ENCODE peak calls at places on chromosomes 6 and 20, in nine cellular contexts. One of them, this sample, is unnamed. For H3K9me3, the result is how much of the 10 kb centered on the place peaks cover.

GRCh38 chr6:47952640-47953039 is 158.4 kb downstream of the PTCHD4 start:
- DNase-seq in breast epithelium: no peak
- DNase-seq in uterus: no peak
- DNase-seq in psoas muscle: no peak
- DNase-seq in PC-9: no peak
- DNase-seq in heart right ventricle: no peak
- DNase-seq in PC-3: peak
- DNase-seq in spleen: no peak
- DNase-seq in ovary: no peak
- DNase-seq in this sample: no peak

GRCh38 chr20:53579581-53580375 is 13.9 kb downstream of the ZNF217 start:
- DNase-seq in breast epithelium: no peak
- DNase-seq in uterus: peak
- DNase-seq in psoas muscle: peak
- DNase-seq in PC-9: peak
- DNase-seq in heart right ventricle: no peak
- DNase-seq in PC-3: peak
- DNase-seq in spleen: no peak
- DNase-seq in ovary: no peak
- DNase-seq in this sample: peak

GRCh38 chr6:44396968-44397367 is 9.5 kb downstream of the CDC5L start:
- DNase-seq in breast epithelium: no peak
- DNase-seq in uterus: no peak
- DNase-seq in psoas muscle: no peak
- DNase-seq in PC-9: no peak
- DNase-seq in heart right ventricle: no peak
- DNase-seq in PC-3: no peak
- DNase-seq in spleen: no peak
- DNase-seq in ovary: no peak
- DNase-seq in this sample: no peak

GRCh38 chr20:41411458-41411857 is 44.8 kb upstream of the EMILIN3 start:
- DNase-seq in breast epithelium: no peak
- DNase-seq in uterus: no peak
- DNase-seq in psoas muscle: no peak
- DNase-seq in PC-9: no peak
- DNase-seq in heart right ventricle: no peak
- DNase-seq in PC-3: peak
- DNase-seq in spleen: no peak
- DNase-seq in ovary: no peak
- DNase-seq in this sample: no peak

GRCh38 chr6:114167583-114168576 is 174.9 kb downstream of the HS3ST5 start:
- DNase-seq in breast epithelium: no peak
- DNase-seq in uterus: no peak
- DNase-seq in psoas muscle: no peak
- DNase-seq in PC-9: no peak
- DNase-seq in heart right ventricle: no peak
- DNase-seq in PC-3: no peak
- DNase-seq in spleen: no peak
- DNase-seq in ovary: no peak
- DNase-seq in this sample: peak

GRCh38 chr6:36130672-36131516 is 581 bp downstream of the MAPK13 start:
- DNase-seq in breast epithelium: no peak
- DNase-seq in uterus: no peak
- DNase-seq in psoas muscle: peak
- DNase-seq in PC-9: peak
- DNase-seq in heart right ventricle: no peak
- DNase-seq in PC-3: peak
- DNase-seq in spleen: peak
- DNase-seq in ovary: peak
- DNase-seq in this sample: peak

GRCh38 chr20:7272512-7272911 is 505.0 kb downstream of the BMP2 start:
- DNase-seq in breast epithelium: no peak
- DNase-seq in uterus: no peak
- DNase-seq in psoas muscle: no peak
- DNase-seq in PC-9: no peak
- DNase-seq in heart right ventricle: no peak
- DNase-seq in PC-3: peak
- DNase-seq in spleen: no peak
- DNase-seq in ovary: no peak
- DNase-seq in this sample: no peak

GRCh38 chr6:37210313-37210898 is 40.5 kb downstream of the PIM1 start:
- DNase-seq in breast epithelium: peak
- DNase-seq in uterus: peak
- DNase-seq in psoas muscle: no peak
- DNase-seq in PC-9: peak
- DNase-seq in heart right ventricle: no peak
- DNase-seq in PC-3: peak
- DNase-seq in spleen: no peak
- DNase-seq in ovary: no peak
- DNase-seq in this sample: peak

GRCh38 chr20:4896971-4897497 is 104.3 kb downstream of the SLC23A2 start:
- DNase-seq in breast epithelium: no peak
- DNase-seq in uterus: no peak
- DNase-seq in psoas muscle: no peak
- DNase-seq in PC-9: peak
- DNase-seq in heart right ventricle: no peak
- DNase-seq in PC-3: peak
- DNase-seq in spleen: peak
- DNase-seq in ovary: no peak
- DNase-seq in this sample: no peak

GRCh38 chr20:61322151-61322860 is 70.2 kb downstream of the CDH4 start:
- DNase-seq in breast epithelium: no peak
- DNase-seq in uterus: no peak
- DNase-seq in psoas muscle: no peak
- DNase-seq in PC-9: no peak
- DNase-seq in heart right ventricle: no peak
- DNase-seq in PC-3: no peak
- DNase-seq in spleen: peak
- DNase-seq in ovary: no peak
- DNase-seq in this sample: no peak

GRCh38 chr6:33778475-33779121 is 10.3 kb downstream of the LEMD2 start:
- DNase-seq in breast epithelium: no peak
- DNase-seq in uterus: no peak
- DNase-seq in psoas muscle: no peak
- DNase-seq in PC-9: no peak
- DNase-seq in heart right ventricle: no peak
- DNase-seq in PC-3: no peak
- DNase-seq in spleen: no peak
- DNase-seq in ovary: no peak
- DNase-seq in this sample: no peak

GRCh38 chr6:32432050-32432450 is 7.6 kb upstream of the HLA-DRA start:
- DNase-seq in breast epithelium: no peak
- DNase-seq in uterus: no peak
- DNase-seq in psoas muscle: no peak
- DNase-seq in PC-9: no peak
- DNase-seq in heart right ventricle: no peak
- DNase-seq in PC-3: peak
- DNase-seq in spleen: no peak
- DNase-seq in ovary: no peak
- DNase-seq in this sample: no peak

GRCh38 chr6:13765570-13765969 is 48.8 kb downstream of the MCUR1 start:
- DNase-seq in breast epithelium: no peak
- DNase-seq in uterus: no peak
- DNase-seq in psoas muscle: no peak
- DNase-seq in PC-9: peak
- DNase-seq in heart right ventricle: no peak
- DNase-seq in PC-3: peak
- DNase-seq in spleen: no peak
- DNase-seq in ovary: no peak
- DNase-seq in this sample: no peak

GRCh38 chr6:41594326-41594725 is 43.9 kb upstream of the MDFI start:
- DNase-seq in breast epithelium: no peak
- DNase-seq in uterus: no peak
- DNase-seq in psoas muscle: no peak
- DNase-seq in PC-9: no peak
- DNase-seq in heart right ventricle: no peak
- DNase-seq in PC-3: no peak
- DNase-seq in spleen: no peak
- DNase-seq in ovary: no peak
- DNase-seq in this sample: no peak

GRCh38 chr6:41596096-41596685 is 42.1 kb upstream of the MDFI start:
- DNase-seq in breast epithelium: no peak
- DNase-seq in uterus: no peak
- DNase-seq in psoas muscle: no peak
- DNase-seq in PC-9: no peak
- DNase-seq in heart right ventricle: no peak
- DNase-seq in PC-3: no peak
- DNase-seq in spleen: no peak
- DNase-seq in ovary: no peak
- DNase-seq in this sample: peak

GRCh38 chr6:41593451-41594238 is 44.6 kb upstream of the MDFI start:
- DNase-seq in breast epithelium: no peak
- DNase-seq in uterus: no peak
- DNase-seq in psoas muscle: no peak
- DNase-seq in PC-9: no peak
- DNase-seq in heart right ventricle: no peak
- DNase-seq in PC-3: no peak
- DNase-seq in spleen: no peak
- DNase-seq in ovary: no peak
- DNase-seq in this sample: no peak

GRCh38 chr6:41595166-41595565 is 43.1 kb upstream of the MDFI start:
- DNase-seq in breast epithelium: no peak
- DNase-seq in uterus: no peak
- DNase-seq in psoas muscle: no peak
- DNase-seq in PC-9: no peak
- DNase-seq in heart right ventricle: no peak
- DNase-seq in PC-3: no peak
- DNase-seq in spleen: no peak
- DNase-seq in ovary: no peak
- DNase-seq in this sample: no peak

GRCh38 chr6:41594766-41595165 is 43.5 kb upstream of the MDFI start:
- DNase-seq in breast epithelium: no peak
- DNase-seq in uterus: no peak
- DNase-seq in psoas muscle: no peak
- DNase-seq in PC-9: no peak
- DNase-seq in heart right ventricle: no peak
- DNase-seq in PC-3: no peak
- DNase-seq in spleen: no peak
- DNase-seq in ovary: no peak
- DNase-seq in this sample: no peak
- TF ChIP-seq CTCF in breast epithelium: no peak
- TF ChIP-seq CTCF in uterus: no peak
- TF ChIP-seq CTCF in psoas muscle: no peak
- TF ChIP-seq CTCF in PC-9: no peak
- TF ChIP-seq CTCF in heart right ventricle: no peak
- TF ChIP-seq CTCF in PC-3: no peak
- TF ChIP-seq CTCF in spleen: no peak
- TF ChIP-seq CTCF in ovary: no peak
- TF ChIP-seq CTCF in this sample: no peak

GRCh38 chr20:49823152-49823847 is 10.7 kb downstream of the SLC9A8 start:
- DNase-seq in breast epithelium: no peak
- DNase-seq in uterus: no peak
- DNase-seq in psoas muscle: no peak
- DNase-seq in PC-9: no peak
- DNase-seq in heart right ventricle: no peak
- DNase-seq in PC-3: no peak
- DNase-seq in spleen: no peak
- DNase-seq in ovary: no peak
- DNase-seq in this sample: no peak
- H3K4me3 ChIP-seq in breast epithelium: no peak
- H3K4me3 ChIP-seq in uterus: no peak
- H3K4me3 ChIP-seq in psoas muscle: no peak
- H3K4me3 ChIP-seq in PC-9: no peak
- H3K4me3 ChIP-seq in heart right ventricle: no peak
- H3K4me3 ChIP-seq in PC-3: no peak
- H3K4me3 ChIP-seq in spleen: no peak
- H3K4me3 ChIP-seq in ovary: no peak
- H3K4me3 ChIP-seq in this sample: no peak

DNA sequence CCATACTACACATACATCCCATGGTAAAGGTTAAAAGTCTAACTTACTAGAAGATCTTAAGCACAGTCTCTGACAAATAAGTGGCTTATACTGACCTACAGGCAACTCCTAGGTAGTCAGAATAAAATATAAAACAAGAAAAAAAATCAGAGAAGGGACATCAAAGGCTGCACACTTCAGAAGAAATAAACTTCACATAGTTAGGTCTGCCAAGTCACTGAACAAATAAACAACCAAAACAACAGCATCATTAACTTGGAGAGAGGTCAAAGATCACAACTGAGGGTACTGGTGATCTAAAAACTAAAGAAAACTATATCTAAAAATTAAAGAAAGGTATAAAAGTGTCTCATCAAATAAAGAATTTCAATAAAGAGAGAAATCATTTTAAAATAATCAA is 88.1 kb upstream of the UST start:
- DNase-seq in breast epithelium: no peak
- DNase-seq in uterus: no peak
- DNase-seq in psoas muscle: no peak
- DNase-seq in PC-9: no peak
- DNase-seq in heart right ventricle: no peak
- DNase-seq in PC-3: no peak
- DNase-seq in spleen: no peak
- DNase-seq in ovary: no peak
- DNase-seq in this sample: no peak
- H3K9me3 ChIP-seq in breast epithelium: under half
- H3K9me3 ChIP-seq in uterus: under half
- H3K9me3 ChIP-seq in psoas muscle: under half
- H3K9me3 ChIP-seq in PC-9: under half
- H3K9me3 ChIP-seq in heart right ventricle: under half
- H3K9me3 ChIP-seq in PC-3: under half
- H3K9me3 ChIP-seq in spleen: under half
- H3K9me3 ChIP-seq in ovary: under half
- H3K9me3 ChIP-seq in this sample: under half

DNA sequence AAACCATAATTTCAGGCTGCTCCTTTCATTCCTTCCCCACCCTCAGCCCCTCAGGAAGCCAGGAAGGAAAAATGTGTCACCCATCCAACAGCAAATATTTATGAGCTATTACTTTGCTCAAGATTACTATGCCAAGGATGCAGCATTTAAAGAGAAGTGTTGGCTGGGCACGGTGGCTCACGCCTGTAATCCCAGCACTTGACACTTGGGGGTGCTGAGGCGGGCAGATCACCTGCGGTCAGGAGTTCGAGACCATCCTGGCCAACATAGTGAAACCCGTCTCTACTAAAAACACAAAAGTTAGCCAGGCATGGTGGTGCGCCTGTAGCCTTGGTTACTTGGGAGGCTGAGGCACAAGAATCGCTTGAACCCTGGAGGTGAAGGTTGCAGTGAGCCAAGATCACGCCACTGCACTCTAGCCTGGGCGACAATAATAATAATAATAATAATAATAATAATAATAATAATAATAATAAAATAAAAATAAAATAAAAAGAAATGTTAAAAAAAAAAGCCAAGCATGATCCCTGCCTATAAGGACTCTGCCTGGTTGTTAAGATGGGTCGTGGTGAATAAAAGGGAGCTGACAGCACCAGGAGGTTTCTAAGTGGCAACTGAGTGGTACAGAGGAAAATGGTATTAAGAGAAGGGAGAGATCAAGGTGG is 20.5 kb upstream of the TIAM2 start:
- DNase-seq in breast epithelium: no peak
- DNase-seq in uterus: no peak
- DNase-seq in psoas muscle: no peak
- DNase-seq in PC-9: no peak
- DNase-seq in heart right ventricle: no peak
- DNase-seq in PC-3: peak
- DNase-seq in spleen: no peak
- DNase-seq in ovary: no peak
- DNase-seq in this sample: no peak
- TF ChIP-seq CTCF in breast epithelium: no peak
- TF ChIP-seq CTCF in uterus: no peak
- TF ChIP-seq CTCF in psoas muscle: no peak
- TF ChIP-seq CTCF in PC-9: no peak
- TF ChIP-seq CTCF in heart right ventricle: no peak
- TF ChIP-seq CTCF in PC-3: no peak
- TF ChIP-seq CTCF in spleen: no peak
- TF ChIP-seq CTCF in ovary: no peak
- TF ChIP-seq CTCF in this sample: no peak